ENCODE peak calls at places on chromosomes 4 and X, in seven cellular contexts. G, D, T, F, L, Q and V are unnamed samples.

GRCh38 chrX:107985032-107985431 is 2.9 kb upstream of the TEX13B start:
- DNase-seq in G (no peak), D (no peak), T (no peak), F (no peak), L (no peak), Q (no peak), V (no peak)

GRCh38 chr4:174973336-174973735 is 55.2 kb downstream of the ADAM29 start:
- DNase-seq in G (no peak), D (no peak), T (no peak), F (no peak), L (no peak), Q (no peak), V (no peak)

GRCh38 chr4:26141101-26141830 is 179.5 kb upstream of the RBPJ start:
- DNase-seq in G (no peak), D (no peak), T (no peak), F (no peak), L (no peak), Q (no peak), V (peak)

GRCh38 chr4:98950925-98951324 is 22.0 kb upstream of the EIF4E start:
- DNase-seq in G (no peak), D (no peak), T (no peak), F (no peak), L (no peak), Q (no peak), V (no peak)

GRCh38 chrX:31213941-31214340 is 142.1 kb upstream of the FTHL17 start:
- DNase-seq in G (peak), D (peak), T (no peak), F (no peak), L (no peak), Q (no peak), V (no peak)

GRCh38 chr4:184476660-184477059 is 2.3 kb upstream of the IRF2 start:
- DNase-seq in G (no peak), D (no peak), T (no peak), F (no peak), L (no peak), Q (no peak), V (no peak)

GRCh38 chrX:47796433-47796906 is 40.2 kb upstream of the ZNF81 start:
- DNase-seq in G (no peak), D (no peak), T (peak), F (peak), L (peak), Q (no peak), V (no peak)

GRCh38 chr4:69485130-69485529 is 10.6 kb downstream of the UGT2B4 start:
- DNase-seq in G (no peak), D (no peak), T (no peak), F (no peak), L (no peak), Q (no peak), V (no peak)

GRCh38 chr4:158008551-158009218 is 164.1 kb downstream of the GASK1B start:
- DNase-seq in G (no peak), D (no peak), T (no peak), F (no peak), L (peak), Q (no peak), V (peak)